ENCODE peak calls at places on chromosomes 3 and 15, in five cellular contexts. I, L, D, G and X are unnamed samples.

GRCh38 chr3:65604863-65605526 is 433.7 kb downstream of the MAGI1 start:
- DNase-seq in I (no peak), L (peak), D (no peak), G (no peak), X (no peak)

GRCh38 chr3:57977755-57978715 is 30.2 kb upstream of the FLNB start:
- DNase-seq in I (no peak), L (no peak), D (no peak), G (no peak), X (no peak)

GRCh38 chr3:61805510-61806080 is 244.2 kb downstream of the PTPRG start:
- DNase-seq in I (no peak), L (no peak), D (no peak), G (no peak), X (no peak)

GRCh38 chr3:30221622-30222021 is 384.8 kb upstream of the TGFBR2 start:
- DNase-seq in I (no peak), L (peak), D (no peak), G (no peak), X (no peak)

GRCh38 chr15:61527836-61528589 is 298.9 kb upstream of the RORA start:
- DNase-seq in I (no peak), L (no peak), D (no peak), G (no peak), X (no peak)

GRCh38 chr15:82146990-82147461 is 101.2 kb upstream of the MEX3B start:
- DNase-seq in I (no peak), L (peak), D (no peak), G (no peak), X (no peak)

GRCh38 chr15:68447209-68447608 is 15.2 kb upstream of the ITGA11 start:
- DNase-seq in I (no peak), L (peak), D (no peak), G (no peak), X (no peak)

GRCh38 chr15:100118546-100118945 is 223.2 kb downstream of the ADAMTS17 start:
- DNase-seq in I (no peak), L (no peak), D (no peak), G (no peak), X (no peak)

GRCh38 chr15:39642011-39642640 is 61.2 kb downstream of the THBS1 start:
- DNase-seq in I (no peak), L (peak), D (no peak), G (no peak), X (no peak)

GRCh38 chr3:96813820-96814580 is 394 bp upstream of the EPHA6 start:
- DNase-seq in I (peak), L (peak), D (peak), G (no peak), X (no peak)